ENCODE peak calls at places on chromosomes 1 and 21, in eight cellular contexts. C is GM23338, Y is GM12878, R is SK-N-SH, H is HepG2, K is K562, V is endothelial cell of umbilical vein, M is H1. E is an unnamed sample.

GRCh38 chr21:32702702-32703101 is 25.1 kb downstream of the SYNJ1 start:
- DNase-seq in R (no peak), V (peak), Y (no peak), C (no peak), M (no peak), K (peak), H (no peak), E (no peak)

GRCh38 chr1:71081697-71082080 is 854 bp upstream of the ZRANB2 start:
- DNase-seq in Y (no peak), M (no peak), H (no peak), C (peak), K (peak), V (no peak), R (peak), E (no peak)

GRCh38 chr1:198359024-198359653 is 181.3 kb downstream of the ATP6V1G3 start:
- DNase-seq in H (peak), M (no peak), Y (no peak), K (peak), C (peak), R (no peak), V (peak), E (peak)

GRCh38 chr1:233885196-233886028 is 19.1 kb upstream of the SLC35F3 start:
- DNase-seq in Y (no peak), H (no peak), R (no peak), V (no peak), C (no peak), K (no peak), M (no peak), E (no peak)

GRCh38 chr1:86515597-86515996 is 31.3 kb upstream of the CLCA4 start:
- DNase-seq in K (peak), H (peak), V (peak), R (peak), Y (no peak), M (no peak), C (peak), E (peak)

GRCh38 chr1:60073605-60074278 is at the start of gene C1orf87:
- DNase-seq in C (peak), Y (no peak), K (peak), V (no peak), H (no peak), M (peak), R (no peak), E (no peak)

GRCh38 chr1:240044620-240045019 is 47.1 kb upstream of the FMN2 start:
- DNase-seq in K (no peak), H (no peak), M (no peak), R (no peak), Y (no peak), V (no peak), C (no peak), E (no peak)

GRCh38 chr1:76055987-76056386 is 18.6 kb upstream of the ST6GALNAC3 start:
- DNase-seq in Y (no peak), H (no peak), C (peak), R (no peak), V (no peak), K (no peak), M (no peak), E (no peak)

DNA sequence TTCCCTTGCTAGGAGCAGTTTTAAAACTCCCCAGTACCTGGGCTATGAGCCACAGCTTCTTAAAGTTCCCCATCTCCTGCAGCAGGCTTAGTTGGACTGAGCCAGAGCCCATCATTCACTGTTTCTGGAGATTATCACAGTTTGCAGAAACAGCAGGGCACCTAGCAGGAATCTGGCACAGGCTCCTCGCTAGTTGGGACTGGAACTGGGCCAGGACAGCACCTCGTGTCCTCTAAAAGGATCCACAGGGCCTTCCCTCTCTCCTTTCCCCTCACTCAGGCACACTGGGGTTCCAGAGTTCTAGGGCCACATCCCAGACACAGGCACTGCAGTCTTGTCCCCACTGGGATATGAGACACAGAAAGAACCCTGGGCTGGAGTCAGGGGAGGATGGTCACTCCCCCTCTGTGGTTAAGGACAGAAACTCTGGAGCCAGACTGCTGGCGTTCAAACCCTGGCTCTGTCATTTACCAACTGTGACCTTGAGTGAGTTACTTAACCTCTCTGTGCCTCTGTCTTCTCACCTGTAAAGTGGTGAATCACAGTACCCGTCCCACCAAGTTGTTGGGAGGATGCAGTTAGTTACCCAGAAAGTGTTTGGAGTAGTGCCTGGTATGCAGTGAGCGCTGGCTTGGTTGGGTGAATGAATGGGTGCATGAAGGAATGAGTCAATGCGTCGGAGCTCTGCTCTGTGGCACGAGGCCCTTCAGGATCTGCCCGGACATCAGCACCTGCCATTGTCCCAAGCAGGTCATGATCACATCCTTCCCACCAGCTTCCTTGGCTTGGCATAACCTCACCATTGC is 18.8 kb upstream of the ECE1 start:
- DNase-seq in C (no peak), Y (no peak), R (peak), V (no peak), H (no peak), K (no peak), M (no peak), E (no peak)
- H3K4me2 ChIP-seq in C (no peak), Y (no peak), R (peak), V (no peak), H (no peak), K (no peak), M (no peak), E (peak)

GRCh38 chr1:53326598-53327182 is 1.2 kb downstream of the LRP8 start:
- DNase-seq in V (peak), R (peak), H (no peak), C (peak), Y (no peak), K (peak), M (no peak), E (no peak)

GRCh38 chr1:53325326-53326087 is 2.4 kb downstream of the LRP8 start:
- DNase-seq in K (no peak), V (peak), R (no peak), H (no peak), C (no peak), Y (no peak), M (no peak), E (no peak)

GRCh38 chr1:53324728-53325297 is 3.1 kb downstream of the LRP8 start:
- DNase-seq in V (no peak), R (no peak), C (no peak), M (no peak), H (no peak), Y (no peak), K (peak), E (no peak)

GRCh38 chr1:53327183-53327941 is 508 bp downstream of the LRP8 start:
- DNase-seq in Y (no peak), K (peak), V (peak), R (peak), H (peak), C (peak), M (no peak), E (no peak)

DNA sequence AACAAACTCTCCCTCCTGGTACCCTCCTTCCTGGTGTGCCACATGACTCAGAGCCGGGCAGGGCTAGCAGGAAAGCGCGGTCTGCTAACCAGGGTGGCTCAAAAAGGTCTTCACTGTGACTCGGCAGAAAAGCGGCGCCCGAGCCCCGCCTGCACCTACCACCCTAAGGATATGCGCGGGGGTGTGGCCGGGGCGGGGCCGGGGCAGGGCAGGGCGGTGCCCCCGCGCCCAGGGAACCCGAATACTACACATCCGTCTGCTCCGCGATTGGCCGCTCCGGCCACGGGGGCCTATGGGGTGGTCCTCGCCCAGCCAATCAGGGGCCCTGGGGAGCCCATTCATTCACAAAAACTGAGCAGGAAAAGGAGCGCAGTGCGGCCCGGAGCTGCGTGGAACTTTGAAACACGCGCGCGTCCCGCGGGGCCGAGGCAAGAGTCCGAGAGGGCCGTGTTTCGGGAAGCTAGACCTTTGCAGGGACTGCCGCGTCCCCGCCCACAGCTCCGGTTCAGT is 1.7 kb downstream of the LRP8 start:
- DNase-seq in Y (peak), H (peak), R (peak), K (peak), C (peak), M (peak), V (peak), E (peak)
- TF ChIP-seq POLR2AphosphoS5 in Y (peak), H (peak), R (peak), K (peak), C (peak), M (peak), V (peak), E (peak)

GRCh38 chr1:93878889-93879586 is at the start of gene DNTTIP2:
- DNase-seq in H (peak), R (peak), M (peak), Y (peak), V (peak), C (peak), K (peak), E (peak)

GRCh38 chr1:93874025-93874651 is 4.9 kb downstream of the DNTTIP2 start:
- DNase-seq in C (peak), K (no peak), V (peak), R (peak), M (no peak), Y (no peak), H (peak), E (no peak)

GRCh38 chr1:93878501-93878888 is 511 bp downstream of the DNTTIP2 start:
- DNase-seq in K (peak), C (peak), R (peak), V (peak), Y (no peak), H (peak), M (no peak), E (peak)

GRCh38 chr1:93877529-93877928 is 1.5 kb downstream of the DNTTIP2 start:
- DNase-seq in K (no peak), H (no peak), R (no peak), Y (no peak), C (no peak), V (no peak), M (no peak), E (no peak)

GRCh38 chr1:93876284-93876683 is 2.7 kb downstream of the DNTTIP2 start:
- DNase-seq in H (no peak), Y (no peak), K (peak), C (no peak), M (no peak), V (no peak), R (no peak), E (no peak)
- H3K4me2 ChIP-seq in H (peak), Y (peak), K (peak), C (peak), M (no peak), V (peak), R (no peak), E (no peak)

DNA sequence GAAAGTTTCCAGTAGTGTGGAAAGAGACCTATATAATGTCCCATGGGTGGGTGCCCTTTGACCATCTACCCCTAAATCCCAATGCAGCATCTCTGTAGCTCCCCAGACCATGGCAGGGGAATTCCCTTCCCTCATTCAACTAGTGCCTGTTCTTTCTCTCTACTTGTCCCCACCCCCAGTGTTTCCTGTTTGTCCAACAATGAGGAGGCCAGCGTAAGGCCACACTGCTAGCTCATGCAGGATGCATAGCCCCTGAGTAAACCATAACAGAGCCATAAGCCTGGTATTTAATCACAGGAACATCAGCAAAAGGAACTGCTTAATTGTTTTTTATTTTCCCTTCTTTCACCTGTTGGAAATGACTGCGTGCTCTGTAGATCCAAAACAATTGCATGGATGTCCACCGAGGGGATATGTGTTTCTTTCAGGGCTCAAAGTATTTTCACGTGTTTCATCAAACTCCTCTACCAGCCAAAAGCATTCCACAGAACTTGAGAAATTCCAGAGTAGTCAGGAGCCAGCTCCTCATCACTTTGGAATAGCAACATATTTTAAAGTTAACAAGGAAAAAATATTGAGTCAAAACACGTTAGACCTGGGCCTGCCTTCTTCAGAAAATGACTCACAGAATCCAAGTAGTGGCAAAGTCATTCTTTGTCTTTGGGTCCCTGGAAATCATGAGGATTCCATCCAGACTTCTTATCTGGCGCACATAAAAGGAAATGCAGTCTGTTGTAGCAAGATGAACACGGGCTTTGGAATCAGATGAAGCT is 162.5 kb upstream of the SGIP1 start:
- DNase-seq in V (peak), Y (no peak), H (no peak), C (no peak), R (no peak), M (no peak), K (no peak), E (no peak)
- TF ChIP-seq POLR2AphosphoS5 in V (peak), Y (peak), H (no peak), C (no peak), R (no peak), M (no peak), K (no peak), E (no peak)

GRCh38 chr1:95723346-95723745 is 489.3 kb downstream of the RWDD3 start:
- DNase-seq in Y (no peak), K (no peak), V (no peak), C (no peak), R (no peak), H (no peak), M (no peak), E (no peak)
- H3K4me2 ChIP-seq in Y (no peak), K (no peak), V (no peak), C (no peak), R (no peak), H (no peak), M (no peak), E (no peak)

DNA sequence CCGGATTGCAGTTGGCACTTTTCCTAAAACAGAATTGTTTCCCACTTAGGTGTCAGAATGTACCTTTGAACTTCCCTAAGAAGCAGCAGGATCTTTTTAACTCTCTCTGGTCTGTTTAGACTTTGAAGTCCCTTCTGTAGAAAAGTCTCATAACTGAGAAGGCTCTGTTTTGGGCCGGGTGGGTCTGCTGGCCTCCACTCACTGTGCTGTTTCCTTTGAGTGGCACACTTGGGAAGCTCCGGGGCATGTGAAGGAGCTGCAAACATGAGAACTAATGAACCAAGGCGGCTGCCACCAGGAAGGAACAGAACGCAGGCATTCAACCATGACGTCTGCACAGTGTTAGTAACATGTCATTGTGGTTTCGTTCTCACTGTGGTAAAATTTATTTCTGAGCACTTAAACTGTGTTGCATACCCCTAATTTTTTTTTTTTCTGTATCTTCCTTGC is 19.5 kb upstream of the NCMAP start:
- DNase-seq in R (peak), H (peak), M (no peak), V (no peak), K (no peak), C (no peak), Y (peak), E (peak)
- TF ChIP-seq POLR2AphosphoS5 in R (no peak), H (no peak), M (no peak), V (no peak), K (no peak), C (no peak), Y (no peak), E (no peak)